ENCODE peak calls at places on chromosomes 2 and 18, in five cellular contexts. T is psoas muscle; Y is CD4-positive, alpha-beta T cell; L is naive thymus-derived CD4-positive, alpha-beta T cell; E is prostate gland. R is an unnamed sample. For H3K27me3 and H3K9me3, the result is how much of the 10 kb centered on the place peaks cover.

GRCh38 chr2:105697781-105698449 is 46.8 kb upstream of the NCK2 start:
- DNase-seq in E (no peak), L (no peak), Y (no peak), T (no peak), R (no peak)

GRCh38 chr2:101831351-101831865 is 133.9 kb downstream of the MAP4K4 start:
- DNase-seq in Y (peak), L (peak), T (peak), E (peak), R (peak)

GRCh38 chr2:237026981-237027711 is 58.5 kb upstream of the COPS8 start:
- DNase-seq in Y (peak), E (peak), T (peak), L (no peak), R (peak)

GRCh38 chr2:159094173-159094737 is 125.8 kb downstream of the TANC1 start:
- DNase-seq in T (peak), Y (no peak), L (no peak), E (peak), R (peak)

GRCh38 chr18:48462510-48462909 is 53.3 kb upstream of the ZBTB7C start:
- DNase-seq in Y (no peak), T (no peak), E (no peak), L (no peak), R (no peak)

GRCh38 chr2:28344756-28345291 is 47.8 kb upstream of the FOSL2 start:
- DNase-seq in T (no peak), L (no peak), E (no peak), Y (no peak), R (no peak)

GRCh38 chr2:157178865-157179264 is 78.6 kb upstream of the GALNT5 start:
- DNase-seq in L (no peak), T (no peak), E (no peak), Y (no peak), R (no peak)

GRCh38 chr2:72827999-72828646 is 2.3 kb upstream of the EXOC6B start:
- DNase-seq in Y (no peak), T (no peak), E (no peak), L (no peak), R (no peak)

GRCh38 chr2:101781326-101781725 is 83.8 kb downstream of the MAP4K4 start:
- DNase-seq in E (no peak), L (no peak), Y (no peak), T (no peak), R (no peak)

GRCh38 chr2:176508984-176509383 is 239.7 kb downstream of the MTX2 start:
- DNase-seq in L (no peak), T (no peak), E (no peak), Y (no peak), R (no peak)

GRCh38 chr2:11915650-11916049 is 169.2 kb downstream of the LPIN1 start:
- DNase-seq in L (no peak), E (no peak), Y (no peak), T (no peak), R (no peak)

GRCh38 chr18:8882632-8883408 is 177.5 kb downstream of the MTCL1 start:
- DNase-seq in T (no peak), E (no peak), Y (no peak), L (no peak), R (no peak)

GRCh38 chr2:74499269-74499939 is at the start of gene LBX2:
- DNase-seq in Y (no peak), T (no peak), E (no peak), L (peak), R (no peak)

GRCh38 chr2:74501335-74502071 is 2.1 kb upstream of the LBX2 start:
- DNase-seq in T (no peak), L (no peak), Y (no peak), E (no peak), R (no peak)

GRCh38 chr2:74502147-74502719 is 2.8 kb upstream of the LBX2 start:
- DNase-seq in E (no peak), T (no peak), Y (no peak), L (no peak), R (no peak)

GRCh38 chr2:74499940-74500577 is 656 bp upstream of the LBX2 start:
- DNase-seq in E (no peak), T (no peak), L (no peak), Y (no peak), R (no peak)

GRCh38 chr2:74500578-74500946 is 1.2 kb upstream of the LBX2 start:
- DNase-seq in T (no peak), L (no peak), Y (no peak), E (no peak), R (no peak)
- H3K27me3 ChIP-seq in T (under half), L (under half), Y (half or more), E (under half), R (under half)

GRCh38 chr18:58280159-58280540 is 236.1 kb downstream of the NEDD4L start:
- DNase-seq in Y (no peak), T (no peak), L (no peak), E (no peak), R (no peak)
- H3K27ac ChIP-seq in Y (no peak), T (no peak), L (no peak), E (peak), R (no peak)

GRCh38 chr2:171268230-171268629 is 107.5 kb upstream of the TLK1 start:
- DNase-seq in L (no peak), T (no peak), E (no peak), Y (no peak), R (no peak)
- H3K9me3 ChIP-seq in L (under half), T (under half), E (under half), Y (under half), R (under half)

DNA sequence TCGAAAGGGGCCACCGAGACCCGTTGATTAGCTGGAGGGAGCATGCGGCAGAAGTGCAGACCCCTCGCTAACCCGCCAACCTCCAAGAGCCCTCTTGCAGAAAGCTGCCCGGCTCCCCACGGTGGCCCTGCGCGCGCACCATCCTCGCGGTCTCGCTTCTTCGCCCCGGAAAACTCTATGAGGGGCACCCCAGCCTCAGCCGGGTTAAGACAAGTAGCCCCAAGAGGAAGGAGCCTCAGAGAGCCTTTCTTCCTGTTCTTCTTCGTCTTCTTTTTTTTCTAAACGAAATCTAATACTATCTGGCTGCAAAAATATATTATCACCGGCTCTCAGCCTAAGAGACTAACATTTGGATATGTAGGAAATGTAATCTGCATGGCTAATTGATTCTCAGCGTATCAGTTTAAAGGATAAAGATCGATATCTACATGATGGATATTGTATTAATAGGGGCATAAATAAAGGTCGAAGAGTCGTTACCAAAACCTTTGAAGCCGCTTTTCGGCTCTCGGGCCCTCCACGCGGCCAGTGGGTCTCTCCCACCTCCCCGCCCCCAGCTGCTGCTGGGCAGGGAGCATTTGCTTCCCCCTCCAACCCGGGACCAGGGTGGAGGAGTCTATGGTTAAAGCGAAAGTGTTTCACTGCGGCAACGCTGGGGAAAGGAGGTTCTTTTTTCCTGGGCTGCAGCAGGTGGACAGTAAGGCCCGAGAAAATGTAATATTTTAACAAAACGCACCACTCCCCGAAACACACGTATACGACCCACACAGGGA is 6.1 kb upstream of the PAX3 start:
- DNase-seq in T (no peak), Y (no peak), L (no peak), E (no peak), R (no peak)
- H3K27me3 ChIP-seq in T (under half), Y (half or more), L (under half), E (half or more), R (half or more)